ENCODE peak calls at places on chromosome 2, in seven cellular contexts. S is GF-D8; M is coronary artery; L is WTC11; U is CD8-positive, alpha-beta memory T cell; D is ecto neural progenitor cell; V is omental fat pad. C is an unnamed sample.

GRCh38 chr2:208363485-208363884 is 43.1 kb upstream of the PTH2R start:
- DNase-seq in S (peak; percentile 75), M (no peak), L (no peak), U (no peak), D (no peak), V (no peak), C (no peak)

GRCh38 chr2:138079976-138080375 is 115.7 kb downstream of the HNMT start:
- DNase-seq in S (no peak), M (no peak), L (no peak), U (no peak), D (no peak), V (no peak), C (no peak)

GRCh38 chr2:2919574-2920365 is 457.8 kb downstream of the EIPR1 start:
- DNase-seq in S (no peak), M (no peak), L (no peak), U (no peak), D (no peak), V (no peak), C (no peak)

GRCh38 chr2:27873091-27873490 is 17.1 kb downstream of the RBKS start:
- DNase-seq in S (no peak), M (no peak), L (no peak), U (no peak), D (no peak), V (no peak), C (no peak)

GRCh38 chr2:23916727-23917458 is 10.0 kb downstream of the ATAD2B start:
- DNase-seq in S (peak; percentile 17), M (no peak), L (no peak), U (no peak), D (no peak), V (no peak), C (no peak)

GRCh38 chr2:97748397-97748796 is 35.0 kb downstream of the ZAP70 start:
- DNase-seq in S (no peak), M (no peak), L (peak; percentile 85), U (peak; percentile 80), D (peak; percentile 74), V (no peak), C (no peak)

GRCh38 chr2:16081316-16082200 is 141.2 kb downstream of the MYCN start:
- DNase-seq in S (no peak), M (no peak), L (no peak), U (no peak), D (no peak), V (no peak), C (no peak)

GRCh38 chr2:190506666-190507065 is 27.9 kb downstream of the NEMP2 start:
- DNase-seq in S (no peak), M (no peak), L (no peak), U (no peak), D (no peak), V (no peak), C (no peak)

GRCh38 chr2:9166579-9167392 is 39.8 kb upstream of the ASAP2 start:
- DNase-seq in S (no peak), M (no peak), L (no peak), U (no peak), D (no peak), V (no peak), C (no peak)

GRCh38 chr2:38074775-38075435 is 1.0 kb downstream of the CYP1B1 start:
- DNase-seq in S (no peak), M (no peak), L (peak; percentile 55), U (no peak), D (peak; percentile 75), V (no peak), C (peak; percentile 7)

GRCh38 chr2:173720310-173720709 is 244.9 kb downstream of the SP3 start:
- DNase-seq in S (no peak), M (no peak), L (no peak), U (no peak), D (no peak), V (no peak), C (no peak)

GRCh38 chr2:95051636-95052035 is 26.1 kb downstream of the MAL start:
- DNase-seq in S (no peak), M (no peak), L (no peak), U (no peak), D (no peak), V (no peak), C (no peak)

GRCh38 chr2:28096421-28096820 is 205.9 kb downstream of the BABAM2 start:
- DNase-seq in S (no peak), M (no peak), L (no peak), U (no peak), D (no peak), V (no peak), C (no peak)

GRCh38 chr2:219112070-219112421 is 48.6 kb downstream of the NHEJ1 start:
- DNase-seq in S (no peak), M (no peak), L (no peak), U (no peak), D (no peak), V (no peak), C (no peak)

C was measured in body of pancreas.